ENCODE peak calls at places on chromosome 11, in four cellular contexts. U is IMR-90, A is H9, J is H1. M is an unnamed sample.

GRCh38 chr11:94775576-94776327 is 7.6 kb downstream of the AMOTL1 start:
- DNase-seq in U (no peak), A (no peak), J (no peak), M (no peak)

GRCh38 chr11:111514216-111515031 is at the start of gene HOATZ:
- DNase-seq in U (no peak), A (peak), J (peak), M (peak)

GRCh38 chr11:114075891-114076441 is 16.5 kb downstream of the ZBTB16 start:
- DNase-seq in U (peak), A (peak), J (no peak), M (peak)

GRCh38 chr11:1803246-1803645 is 31.5 kb upstream of the SYT8 start:
- DNase-seq in U (no peak), A (no peak), J (no peak), M (no peak)

GRCh38 chr11:106468091-106468490 is 390.6 kb downstream of the AASDHPPT start:
- DNase-seq in U (peak), A (no peak), J (no peak), M (no peak)

GRCh38 chr11:68140496-68141246 is 19.5 kb upstream of the CHKA start:
- DNase-seq in U (no peak), A (no peak), J (no peak), M (no peak)

GRCh38 chr11:78606667-78607066 is 32.0 kb upstream of the NARS2 start:
- DNase-seq in U (no peak), A (no peak), J (no peak), M (peak)

GRCh38 chr11:120240866-120241265 is 926 bp downstream of the POU2F3 start:
- DNase-seq in U (no peak), A (no peak), J (no peak), M (no peak)

GRCh38 chr11:2928605-2929510 is at the start of gene PHLDA2:
- DNase-seq in U (peak), A (peak), J (no peak), M (peak)

GRCh38 chr11:33907419-33907818 is 15.5 kb upstream of the LMO2 start:
- DNase-seq in U (no peak), A (no peak), J (no peak), M (no peak)

GRCh38 chr11:33910261-33910959 is 18.5 kb upstream of the LMO2 start:
- DNase-seq in U (no peak), A (no peak), J (no peak), M (no peak)

GRCh38 chr11:33910960-33911339 is 19.1 kb upstream of the LMO2 start:
- DNase-seq in U (no peak), A (no peak), J (no peak), M (no peak)

GRCh38 chr11:33912405-33913361 is 20.8 kb upstream of the LMO2 start:
- DNase-seq in U (peak), A (no peak), J (no peak), M (peak)

GRCh38 chr11:33909552-33909951 is 17.7 kb upstream of the LMO2 start:
- DNase-seq in U (no peak), A (no peak), J (no peak), M (no peak)
- H3K4ac ChIP-seq in U (no peak), A (no peak), J (no peak), M (no peak)

GRCh38 chr11:119029340-119030028 is 1.2 kb downstream of the SLC37A4 start:
- DNase-seq in U (no peak), A (no peak), J (no peak), M (peak)
- H3K56ac ChIP-seq in U (no peak), A (no peak), J (peak), M (peak)

DNA sequence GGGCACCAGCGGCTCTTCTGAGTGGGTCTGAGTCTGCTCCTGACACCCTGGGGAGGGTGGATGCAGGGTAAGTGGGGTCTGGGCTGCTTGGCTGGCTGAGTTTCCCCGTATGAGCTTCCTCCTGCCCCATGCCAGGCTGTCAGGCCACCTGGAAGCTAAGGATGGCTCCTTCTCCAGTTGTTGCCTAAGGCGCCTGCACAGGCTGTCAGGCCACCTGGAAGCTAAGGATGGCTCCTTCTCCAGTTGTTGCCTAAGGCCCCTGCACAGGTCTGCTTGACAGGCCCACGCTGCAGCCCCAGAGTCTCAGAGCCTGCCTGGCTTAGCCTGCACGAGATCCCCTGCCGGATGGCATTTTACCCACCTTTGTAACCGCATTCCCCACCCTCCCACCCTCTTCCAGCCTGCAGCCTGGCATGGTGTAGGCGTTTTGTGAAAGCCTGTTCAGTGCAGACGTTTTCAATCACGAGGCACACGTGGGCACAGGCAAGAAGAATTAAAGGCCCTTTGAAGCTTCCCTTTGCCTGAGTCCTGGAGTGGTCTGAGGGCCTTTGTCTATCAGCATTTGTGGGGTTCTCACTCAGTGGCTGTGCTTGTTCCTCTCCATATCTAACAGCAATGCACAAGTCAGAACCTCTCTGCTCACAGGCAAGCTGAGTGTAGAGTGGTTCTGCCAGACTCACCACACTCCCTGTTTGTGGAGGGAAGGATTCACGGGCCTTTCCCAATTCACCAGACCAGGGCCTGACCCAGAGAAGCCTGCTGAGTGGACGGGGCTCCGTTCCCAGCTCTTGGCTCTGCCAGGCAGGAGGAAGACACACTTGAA is 40.2 kb upstream of the B3GAT1 start:
- DNase-seq in U (no peak), A (no peak), J (no peak), M (no peak)
- H3K4ac ChIP-seq in U (no peak), A (no peak), J (no peak), M (no peak)

DNA sequence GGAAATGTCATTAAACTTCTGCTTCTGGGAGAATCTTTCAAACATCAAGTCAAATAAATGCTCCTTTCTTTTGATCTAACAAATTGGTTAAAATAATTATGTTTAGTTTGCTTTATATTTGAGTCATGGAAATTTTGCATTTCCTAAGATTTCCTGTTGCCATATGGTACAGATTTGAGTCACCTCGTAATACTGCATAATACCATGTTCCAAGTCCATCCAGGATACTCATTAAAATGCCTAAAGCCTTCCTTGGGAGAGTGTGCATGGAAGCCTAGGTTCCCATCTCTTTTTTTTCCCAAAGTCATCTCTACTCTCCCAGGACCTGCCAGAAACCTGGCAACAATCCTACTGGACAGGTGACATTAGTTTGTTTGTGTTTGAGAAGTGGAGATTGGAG is 4.2 kb downstream of the OR9I1 start:
- DNase-seq in U (peak), A (no peak), J (no peak), M (no peak)
- H3K56ac ChIP-seq in U (no peak), A (no peak), J (no peak), M (no peak)

GRCh38 chr11:5690736-5691135 is 1.1 kb downstream of the TRIM22 start:
- DNase-seq in U (peak), A (no peak), J (no peak), M (no peak)
- H3K4ac ChIP-seq in U (peak), A (no peak), J (peak), M (no peak)

GRCh38 chr11:80758787-80759186 is 1318.0 kb upstream of the TENM4 start:
- DNase-seq in U (no peak), A (no peak), J (no peak), M (no peak)
- H3K56ac ChIP-seq in U (no peak), A (no peak), J (no peak), M (no peak)

GRCh38 chr11:45393826-45394225 is 107.7 kb upstream of the SYT13 start:
- DNase-seq in U (no peak), A (no peak), J (no peak), M (no peak)
- H3K4ac ChIP-seq in U (no peak), A (no peak), J (no peak), M (no peak)

DNA sequence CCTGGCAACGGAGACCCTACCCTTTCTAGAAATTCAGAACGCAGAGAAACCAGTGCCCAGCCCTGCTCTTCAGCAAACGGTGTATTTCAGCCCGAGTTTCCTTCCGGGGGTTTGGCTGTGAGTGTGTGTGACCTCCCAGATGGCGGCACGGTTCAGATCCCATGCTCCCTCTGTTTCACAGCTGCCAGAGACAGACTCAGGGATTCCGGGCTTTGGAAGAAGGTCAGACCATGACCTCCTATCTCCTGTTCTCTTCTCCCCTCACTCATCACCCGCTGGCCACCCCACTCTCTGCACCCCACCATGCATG is 256.3 kb upstream of the CADM1 start:
- DNase-seq in U (no peak), A (no peak), J (no peak), M (peak)
- H3K56ac ChIP-seq in U (no peak), A (no peak), J (no peak), M (peak)

DNA sequence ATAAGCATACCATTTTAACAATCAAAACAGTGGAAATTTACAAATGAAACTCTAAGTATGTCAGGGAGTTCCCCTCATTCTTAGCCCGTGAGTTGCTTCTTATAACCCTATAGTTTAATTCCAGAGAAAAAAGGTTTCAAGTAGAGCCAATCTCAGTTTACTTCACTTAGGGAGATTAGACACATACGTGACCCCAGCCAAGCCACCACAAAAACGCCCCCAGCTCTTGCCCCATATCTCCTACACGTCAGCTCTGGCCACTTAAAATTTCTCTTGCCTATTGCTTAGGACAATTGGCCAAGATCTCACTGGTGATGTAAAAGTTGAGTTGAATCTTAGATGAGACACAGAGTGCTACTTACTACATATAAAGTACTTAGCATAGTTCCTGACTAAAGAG is 166.4 kb downstream of the ETS1 start:
- DNase-seq in U (peak), A (no peak), J (no peak), M (no peak)
- H3K4ac ChIP-seq in U (peak), A (no peak), J (no peak), M (no peak)

M was measured in mesendoderm.